ENCODE peak calls at places on chromosome 21, in nine cellular contexts. H, E, V, X, B, L, I, T and G are unnamed samples.

GRCh38 chr21:46422636-46423241 is 36.0 kb upstream of the DIP2A start:
- DNase-seq in B (no peak), X (no peak), H (no peak), V (no peak), E (no peak), I (no peak), T (no peak), L (no peak), G (no peak)

GRCh38 chr21:32022141-32022540 is 149.3 kb downstream of the HUNK start:
- DNase-seq in X (no peak), V (no peak), E (no peak), H (no peak), I (no peak), T (no peak), B (no peak), L (no peak), G (no peak)

GRCh38 chr21:14866859-14867560 is 197.8 kb downstream of the NRIP1 start:
- DNase-seq in I (no peak), T (no peak), B (no peak), X (no peak), L (no peak), E (no peak), V (no peak), H (no peak), G (no peak)

GRCh38 chr21:16280731-16281130 is 550.9 kb downstream of the USP25 start:
- DNase-seq in E (no peak), T (no peak), I (no peak), X (peak), V (no peak), H (no peak), B (no peak), L (peak), G (no peak)

GRCh38 chr21:33904041-33904440 is 11.6 kb downstream of the ATP5PO start:
- DNase-seq in E (no peak), V (no peak), I (no peak), X (no peak), T (no peak), H (no peak), B (no peak), L (no peak), G (no peak)

GRCh38 chr21:43806017-43806710 is 16.8 kb downstream of the RRP1 start:
- DNase-seq in H (no peak), V (no peak), L (no peak), E (no peak), I (no peak), B (no peak), T (no peak), X (no peak), G (no peak)

GRCh38 chr21:32521736-32522360 is 63.5 kb downstream of the TCP10L start:
- DNase-seq in B (no peak), E (no peak), V (no peak), T (no peak), L (no peak), X (no peak), H (no peak), I (no peak), G (no peak)

GRCh38 chr21:42844411-42845113 is 34.8 kb downstream of the WDR4 start:
- DNase-seq in L (no peak), H (no peak), E (no peak), B (peak), X (no peak), I (no peak), V (no peak), T (peak), G (no peak)

GRCh38 chr21:25485914-25486313 is 121.4 kb downstream of the MRPL39 start:
- DNase-seq in X (no peak), I (no peak), V (no peak), T (no peak), E (no peak), L (no peak), B (no peak), H (no peak), G (no peak)

GRCh38 chr21:44529503-44530125 is 10.4 kb downstream of the KRTAP10-1 start:
- DNase-seq in X (no peak), E (no peak), T (no peak), H (no peak), I (no peak), B (no peak), V (no peak), L (no peak), G (no peak)

GRCh38 chr21:25639167-25639921 is at the start of gene JAM2:
- DNase-seq in I (peak), L (peak), H (peak), E (peak), V (peak), X (peak), B (peak), T (peak), G (no peak)

GRCh38 chr21:29271927-29272333 is 26.8 kb upstream of the BACH1 start:
- DNase-seq in L (no peak), V (no peak), H (no peak), T (no peak), E (no peak), I (no peak), B (no peak), X (no peak), G (no peak)

GRCh38 chr21:45542242-45542666 is at the start of gene SLC19A1:
- DNase-seq in T (peak), H (peak), E (peak), B (peak), I (peak), X (peak), L (peak), V (peak), G (peak)

GRCh38 chr21:31370893-31371652 is 27.0 kb upstream of the TIAM1 start:
- DNase-seq in L (peak), V (no peak), E (no peak), T (no peak), B (peak), X (no peak), I (no peak), H (no peak), G (no peak)